ENCODE peak calls at places on chromosomes 6 and 20, in six cellular contexts. E is lower lobe of right lung; R is fibroblast of villous mesenchyme; H is CD8-positive, alpha-beta T cell; B is fibroblast of pulmonary artery; V is tibial artery. S is an unnamed sample.

GRCh38 chr6:138455746-138456392 is 43.4 kb downstream of the NHSL1 start:
- DNase-seq in B (peak; percentile 46), R (no peak), V (no peak), H (no peak), E (no peak), S (peak; percentile 64)

GRCh38 chr6:118770112-118770788 is 118.9 kb upstream of the CEP85L start:
- DNase-seq in E (no peak), V (no peak), B (no peak), R (no peak), H (no peak), S (no peak)

GRCh38 chr6:113994934-113995342 is 24.0 kb upstream of the HDAC2 start:
- DNase-seq in H (peak; percentile 6), R (peak; percentile 88), E (no peak), B (peak; percentile 94), V (no peak), S (peak; percentile 20)

GRCh38 chr20:2101057-2101934 is at the start of gene STK35:
- DNase-seq in E (no peak), H (no peak), R (peak; percentile 64), B (peak; percentile 59), V (no peak), S (peak; percentile 86)

GRCh38 chr20:4120921-4121321 is 105.6 kb upstream of the RNF24 start:
- DNase-seq in E (no peak), H (no peak), B (peak; percentile 78), V (no peak), R (no peak), S (no peak)

GRCh38 chr6:52333840-52334200 is 28.1 kb upstream of the PAQR8 start:
- DNase-seq in E (no peak), R (no peak), H (no peak), V (no peak), B (no peak), S (no peak)

GRCh38 chr6:136111831-136112230 is 138.3 kb downstream of the MTFR2 start:
- DNase-seq in R (no peak), B (no peak), H (no peak), E (no peak), V (no peak), S (no peak)

GRCh38 chr6:6497541-6497940 is 91.0 kb upstream of the LY86 start:
- DNase-seq in V (no peak), H (no peak), R (no peak), B (no peak), E (no peak), S (no peak)

GRCh38 chr6:110355727-110356126 is 2.4 kb downstream of the METTL24 start:
- DNase-seq in B (no peak), E (no peak), V (no peak), R (no peak), H (no peak), S (no peak)

GRCh38 chr20:52082612-52083011 is 109.0 kb downstream of the ZFP64 start:
- DNase-seq in V (no peak), R (peak; percentile 61), H (no peak), E (no peak), B (no peak), S (no peak)

GRCh38 chr20:10982692-10983091 is 308.9 kb upstream of the JAG1 start:
- DNase-seq in R (peak; percentile 92), V (peak; percentile 82), B (peak; percentile 94), E (no peak), H (no peak), S (no peak)

GRCh38 chr20:6956574-6956973 is 189.1 kb downstream of the BMP2 start:
- DNase-seq in E (no peak), R (peak; percentile 13), V (no peak), B (no peak), H (no peak), S (no peak)

GRCh38 chr6:113662688-113663333 is 194.3 kb upstream of the MARCKS start:
- DNase-seq in E (no peak), R (no peak), H (no peak), B (no peak), V (no peak), S (no peak)

GRCh38 chr6:132330759-132331158 is 70.5 kb downstream of the MOXD1 start:
- DNase-seq in E (no peak), H (no peak), B (no peak), R (no peak), V (no peak), S (no peak)

GRCh38 chr20:14009206-14009605 is 13.9 kb downstream of the MACROD2 start:
- DNase-seq in H (no peak), V (no peak), E (no peak), B (no peak), R (no peak), S (no peak)

GRCh38 chr20:49276201-49276894 is 1.5 kb downstream of the ZNFX1 start:
- DNase-seq in V (no peak), R (peak; percentile 60), H (peak; percentile 54), B (peak; percentile 61), E (no peak), S (no peak)

GRCh38 chr6:25389501-25389900 is 110.3 kb downstream of the CARMIL1 start:
- DNase-seq in H (no peak), V (no peak), B (peak; percentile 51), R (no peak), E (no peak), S (no peak)

GRCh38 chr6:11404845-11405244 is 132.7 kb upstream of the TMEM170B start:
- DNase-seq in E (no peak), V (no peak), B (no peak), R (no peak), H (no peak), S (no peak)

DNA sequence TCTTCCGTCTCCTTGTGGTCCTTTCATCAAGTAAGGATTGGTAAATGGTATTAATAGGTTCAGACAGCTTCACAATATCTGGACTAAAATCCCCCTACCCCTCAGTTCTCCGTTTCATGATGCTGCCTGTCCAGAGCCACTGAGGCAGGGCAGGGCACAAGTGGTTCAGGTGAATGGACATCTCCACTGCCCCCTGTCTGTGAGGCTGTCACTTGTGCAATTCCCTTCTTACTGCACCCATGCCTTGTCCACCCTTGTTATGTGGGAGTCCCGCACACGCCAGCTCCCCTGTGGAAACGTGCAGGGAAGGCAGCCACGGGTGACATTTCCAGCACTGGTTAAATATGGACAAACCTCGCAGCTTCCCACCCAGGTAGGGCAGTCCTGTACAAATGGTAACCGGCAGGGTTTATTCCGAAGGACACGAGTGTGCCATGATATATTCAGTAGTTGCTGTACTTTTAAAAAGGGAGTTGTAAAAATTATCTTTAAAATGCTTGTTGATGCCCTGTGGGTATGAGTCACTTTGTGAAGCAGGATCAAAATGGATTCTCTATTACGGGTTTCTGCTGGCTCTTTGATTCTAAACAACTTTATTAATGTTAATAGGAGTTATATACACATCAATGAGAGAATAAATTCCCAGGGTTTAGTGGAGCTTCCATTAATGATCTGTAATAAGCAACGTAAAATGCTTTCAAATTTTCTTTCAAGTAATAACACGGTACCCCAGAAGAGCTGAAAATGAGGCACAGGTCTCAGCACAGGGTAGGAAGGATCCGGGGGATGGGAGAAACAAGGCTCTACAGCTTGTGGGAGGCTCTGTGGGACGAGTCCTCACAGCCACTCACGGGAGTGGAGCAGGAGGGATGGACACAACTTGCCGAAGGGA is 73.4 kb downstream of the FYN start:
- DNase-seq in E (no peak), B (no peak), R (peak; percentile 48), V (no peak), H (no peak), S (no peak)
- TF ChIP-seq CTCF in E (no peak), B (peak; percentile 11), R (peak; percentile 13), V (no peak), H (no peak), S (peak; percentile 22)

GRCh38 chr20:50314936-50315335 is 124.3 kb downstream of the CEBPB start:
- DNase-seq in B (no peak), H (no peak), E (no peak), R (no peak), V (no peak), S (no peak)

GRCh38 chr20:50317116-50317515 is 126.5 kb downstream of the CEBPB start:
- DNase-seq in H (no peak), V (peak; percentile 47), R (no peak), E (no peak), B (no peak), S (no peak)

GRCh38 chr20:50314326-50314725 is 123.7 kb downstream of the CEBPB start:
- DNase-seq in R (no peak), V (peak; percentile 41), H (no peak), E (no peak), B (no peak), S (no peak)

GRCh38 chr20:50317644-50318043 is 127.0 kb downstream of the CEBPB start:
- DNase-seq in V (peak; percentile 63), E (no peak), R (no peak), B (no peak), H (no peak), S (no peak)

GRCh38 chr20:50315811-50316551 is 125.4 kb downstream of the CEBPB start:
- DNase-seq in R (no peak), V (peak; percentile 35), E (no peak), H (no peak), B (no peak), S (no peak)
- TF ChIP-seq CTCF in R (no peak), V (no peak), E (no peak), H (no peak), B (no peak), S (no peak)

GRCh38 chr6:162249907-162250642 is 477.5 kb downstream of the PRKN start:
- DNase-seq in E (no peak), B (no peak), R (no peak), V (no peak), H (no peak), S (no peak)

GRCh38 chr6:162245831-162246230 is 481.7 kb downstream of the PRKN start:
- DNase-seq in E (no peak), V (no peak), H (no peak), R (no peak), B (no peak), S (no peak)

DNA sequence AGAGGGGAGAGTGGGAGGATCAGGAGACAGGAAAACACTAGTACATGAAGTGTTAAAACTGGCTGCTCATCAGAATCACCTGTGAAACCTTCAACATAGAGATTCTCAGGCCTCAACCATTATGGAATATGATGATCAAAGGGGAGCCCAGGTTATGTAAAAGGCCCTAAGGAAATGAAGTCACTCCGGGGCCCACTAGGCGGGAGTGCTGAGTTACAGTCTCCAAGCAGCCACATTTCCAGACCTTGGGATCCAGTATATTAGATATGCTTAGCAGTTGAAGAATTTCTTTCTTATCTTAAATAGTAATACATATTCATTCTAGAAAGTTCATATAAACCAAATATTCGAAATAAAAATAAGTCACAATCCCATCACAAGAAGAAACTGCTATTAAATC is 476.3 kb downstream of the PRKN start:
- DNase-seq in R (no peak), V (no peak), E (no peak), H (no peak), B (no peak), S (no peak)
- TF ChIP-seq CTCF in R (no peak), V (no peak), E (no peak), H (no peak), B (no peak), S (no peak)

DNA sequence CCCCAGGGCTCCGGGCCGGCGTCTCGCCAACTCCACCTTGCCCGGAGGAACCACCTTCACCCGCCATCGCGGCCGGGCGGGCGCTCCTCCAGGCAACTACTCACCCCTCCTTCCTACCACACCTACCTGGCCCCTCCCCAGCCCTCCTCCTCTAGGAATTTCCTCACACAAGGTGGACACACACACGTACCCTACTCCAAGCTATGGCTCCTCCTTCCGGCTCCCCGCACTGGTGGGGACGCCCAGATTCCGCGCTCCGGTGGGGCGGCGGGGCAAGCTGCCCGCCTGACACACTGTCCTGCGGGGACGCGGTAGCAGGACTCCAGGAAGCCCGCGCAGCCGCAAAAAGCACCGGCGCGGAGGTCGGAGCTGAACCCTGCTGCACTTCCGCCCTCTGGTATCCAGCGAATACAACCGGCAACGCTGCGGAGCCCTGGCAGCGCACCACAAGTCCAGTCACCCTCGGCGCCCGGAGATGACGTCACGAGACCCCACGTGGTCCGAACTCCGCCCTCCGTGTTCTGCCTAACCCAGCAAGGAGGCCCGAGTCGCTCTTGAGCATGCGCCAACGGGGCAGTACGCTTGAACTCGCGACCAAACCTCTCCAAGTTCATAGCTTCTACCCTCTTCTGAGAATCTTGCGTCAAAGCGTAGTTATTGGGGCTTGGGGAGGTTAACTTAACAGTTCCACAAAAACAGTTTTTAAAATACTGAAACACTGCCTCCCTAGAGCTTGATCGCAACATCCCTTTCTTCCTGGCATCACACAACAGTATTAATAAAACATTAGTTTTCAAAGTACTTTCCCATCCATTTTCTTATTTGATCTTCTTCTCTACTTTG is at the start of gene ATG5:
- DNase-seq in B (peak; percentile 99), E (peak; percentile 100), R (peak; percentile 99), H (peak; percentile 100), V (peak; percentile 100), S (peak; percentile 100)
- TF ChIP-seq CTCF in B (no peak), E (no peak), R (no peak), H (no peak), V (no peak), S (no peak)

S was measured in GM06990.